ENCODE peak calls at places on chromosomes 12 and 14, in eight cellular contexts. E, M, Y, O, N, H, S and T are unnamed samples.
A peak's percentile ranks its signal among the peaks of the same experiment; 100 is the strongest.

GRCh38 chr12:34404377-34405285 is 382.3 kb downstream of the ALG10 start:
- DNase-seq in E (no peak), M (no peak), Y (peak; percentile 17), O (peak; percentile 24), N (no peak), H (peak; percentile 32), S (peak; percentile 0), T (no peak)

GRCh38 chr12:113086249-113087164 is 30.0 kb downstream of the DTX1 start:
- DNase-seq in E (no peak), M (no peak), Y (no peak), O (no peak), N (no peak), H (no peak), S (no peak), T (no peak)

GRCh38 chr14:91506226-91506625 is 3.9 kb downstream of the PPP4R3A start:
- DNase-seq in E (no peak), M (no peak), Y (no peak), O (no peak), N (no peak), H (no peak), S (no peak), T (no peak)

GRCh38 chr12:71665109-71665476 is 992 bp downstream of the THAP2 start:
- DNase-seq in E (no peak), M (no peak), Y (no peak), O (no peak), N (no peak), H (no peak), S (no peak), T (no peak)

GRCh38 chr12:22169281-22169824 is 123.3 kb downstream of the CMAS start:
- DNase-seq in E (no peak), M (no peak), Y (no peak), O (no peak), N (no peak), H (no peak), S (no peak), T (no peak)

GRCh38 chr12:92034858-92035401 is 110.7 kb downstream of the BTG1 start:
- DNase-seq in E (peak; percentile 10), M (peak; percentile 58), Y (peak; percentile 46), O (no peak), N (peak; percentile 66), H (peak; percentile 68), S (peak; percentile 83), T (peak; percentile 66)

GRCh38 chr14:22314183-22314820 is 274.7 kb downstream of the DAD1 start:
- DNase-seq in E (peak; percentile 38), M (peak; percentile 71), Y (no peak), O (no peak), N (peak; percentile 63), H (no peak), S (peak; percentile 39), T (peak; percentile 62)

GRCh38 chr12:51911788-51912711 is 4.7 kb downstream of the ACVRL1 start:
- DNase-seq in E (no peak), M (no peak), Y (no peak), O (peak; percentile 71), N (peak; percentile 56), H (peak; percentile 58), S (no peak), T (peak; percentile 35)

GRCh38 chr14:30270200-30271161 is 288.5 kb upstream of the G2E3 start:
- DNase-seq in E (peak; percentile 46), M (peak; percentile 84), Y (peak; percentile 74), O (peak; percentile 87), N (peak; percentile 90), H (peak; percentile 90), S (peak; percentile 46), T (peak; percentile 79)

GRCh38 chr12:27524839-27525238 is 833 bp downstream of the PPFIBP1 start:
- DNase-seq in E (no peak), M (peak; percentile 67), Y (no peak), O (no peak), N (peak; percentile 57), H (no peak), S (no peak), T (peak; percentile 53)

GRCh38 chr12:3304436-3305135 is 186.4 kb upstream of the PRMT8 start:
- DNase-seq in E (no peak), M (peak; percentile 96), Y (no peak), O (no peak), N (peak; percentile 51), H (no peak), S (no peak), T (peak; percentile 51)

GRCh38 chr12:83793616-83794015 is 1106.9 kb downstream of the TMTC2 start:
- DNase-seq in E (no peak), M (peak; percentile 7), Y (no peak), O (no peak), N (no peak), H (no peak), S (no peak), T (no peak)

GRCh38 chr12:6554168-6554989 is 1.5 kb downstream of the IFFO1 start:
- DNase-seq in E (peak; percentile 89), M (peak; percentile 85), Y (no peak), O (peak; percentile 84), N (peak; percentile 80), H (peak; percentile 85), S (peak; percentile 66), T (peak; percentile 90)

GRCh38 chr12:71071466-71072097 is 86.2 kb downstream of the TSPAN8 start:
- DNase-seq in E (no peak), M (peak; percentile 49), Y (no peak), O (no peak), N (no peak), H (no peak), S (no peak), T (peak; percentile 41)

GRCh38 chr12:87995581-87996178 is 33.5 kb downstream of the C12orf50 start:
- DNase-seq in E (peak; percentile 4), M (peak; percentile 78), Y (peak; percentile 53), O (no peak), N (peak; percentile 86), H (peak; percentile 66), S (no peak), T (peak; percentile 80)

GRCh38 chr14:68342216-68342615 is 450.7 kb downstream of the ZFP36L1 start:
- DNase-seq in E (no peak), M (no peak), Y (no peak), O (no peak), N (no peak), H (no peak), S (no peak), T (no peak)

GRCh38 chr14:37901978-37902377 is 305.7 kb upstream of the SSTR1 start:
- DNase-seq in E (no peak), M (peak; percentile 87), Y (no peak), O (peak; percentile 62), N (no peak), H (peak; percentile 67), S (no peak), T (peak; percentile 17)

GRCh38 chr12:95975491-95975890 is 20.7 kb downstream of the HAL start:
- DNase-seq in E (no peak), M (no peak), Y (no peak), O (no peak), N (no peak), H (no peak), S (no peak), T (no peak)

GRCh38 chr14:72651081-72651480 is 242.8 kb downstream of the DPF3 start:
- DNase-seq in E (no peak), M (peak; percentile 40), Y (no peak), O (no peak), N (peak; percentile 73), H (no peak), S (no peak), T (peak; percentile 43)

GRCh38 chr12:95207407-95207806 is 9.9 kb downstream of the FGD6 start:
- DNase-seq in E (no peak), M (no peak), Y (no peak), O (no peak), N (no peak), H (no peak), S (no peak), T (no peak)

GRCh38 chr12:49705479-49706267 is 1.5 kb downstream of the FMNL3 start:
- DNase-seq in E (no peak), M (peak; percentile 81), Y (peak; percentile 48), O (no peak), N (peak; percentile 59), H (peak; percentile 68), S (no peak), T (peak; percentile 47)

GRCh38 chr14:94773017-94773681 is 3.2 kb upstream of the GSC start:
- DNase-seq in E (no peak), M (no peak), Y (no peak), O (no peak), N (no peak), H (peak; percentile 50), S (no peak), T (no peak)

GRCh38 chr12:117742721-117743120 is 226.1 kb downstream of the KSR2 start:
- DNase-seq in E (no peak), M (no peak), Y (no peak), O (no peak), N (no peak), H (no peak), S (no peak), T (no peak)

GRCh38 chr12:9707864-9708808 is 24.8 kb downstream of the CLECL1 start:
- DNase-seq in E (no peak), M (peak; percentile 69), Y (no peak), O (no peak), N (peak; percentile 76), H (peak; percentile 67), S (no peak), T (peak; percentile 74)

GRCh38 chr14:59358105-59358504 is 107.1 kb downstream of the GPR135 start:
- DNase-seq in E (no peak), M (peak; percentile 80), Y (no peak), O (peak; percentile 70), N (peak; percentile 86), H (no peak), S (no peak), T (peak; percentile 95)

GRCh38 chr12:89405626-89406342 is 53.5 kb upstream of the DUSP6 start:
- DNase-seq in E (no peak), M (no peak), Y (no peak), O (no peak), N (no peak), H (no peak), S (no peak), T (no peak)

GRCh38 chr12:25764892-25765291 is 193.6 kb upstream of the RASSF8 start:
- DNase-seq in E (no peak), M (no peak), Y (no peak), O (no peak), N (peak; percentile 52), H (no peak), S (no peak), T (peak; percentile 95)

GRCh38 chr14:68924392-68925158 is 54.5 kb downstream of the ACTN1 start:
- DNase-seq in E (no peak), M (no peak), Y (no peak), O (no peak), N (no peak), H (no peak), S (no peak), T (no peak)

GRCh38 chr12:127336416-127336815 is 930.6 kb upstream of the TMEM132C start:
- DNase-seq in E (no peak), M (no peak), Y (no peak), O (no peak), N (no peak), H (no peak), S (no peak), T (no peak)

GRCh38 chr12:47755655-47756562 is 2.8 kb downstream of the RAPGEF3 start:
- DNase-seq in E (peak; percentile 79), M (peak; percentile 24), Y (no peak), O (no peak), N (no peak), H (no peak), S (peak; percentile 73), T (no peak)

GRCh38 chr12:26245175-26245942 is 50.0 kb downstream of the SSPN start:
- DNase-seq in E (no peak), M (no peak), Y (no peak), O (no peak), N (no peak), H (no peak), S (no peak), T (no peak)

GRCh38 chr14:32136027-32136825 is 59.1 kb downstream of the ARHGAP5 start:
- DNase-seq in E (no peak), M (no peak), Y (no peak), O (no peak), N (no peak), H (no peak), S (no peak), T (no peak)

GRCh38 chr14:94665121-94665520 is 52.9 kb downstream of the SERPINA3 start:
- DNase-seq in E (no peak), M (peak; percentile 91), Y (no peak), O (no peak), N (peak; percentile 76), H (no peak), S (no peak), T (peak; percentile 90)

GRCh38 chr14:34582117-34582680 is 42.7 kb upstream of the EAPP start:
- DNase-seq in E (no peak), M (no peak), Y (no peak), O (peak; percentile 20), N (no peak), H (peak; percentile 41), S (no peak), T (no peak)